ENCODE peak calls at places on chromosomes 3 and 15, in seven cellular contexts. One of them, this sample, is unnamed.

GRCh38 chr3:49276475-49277356 is at the start of gene C3orf62:
- DNase-seq in B cell: peak; percentile 72
- DNase-seq in renal cortical epithelial cell: peak; percentile 56
- DNase-seq in HT1080: no peak
- DNase-seq in activated T-cell treated with anti-CD3 and anti-CD28 coated beads, Interleukin-2, amount 50 U/mL, for 24 hours: peak; percentile 86
- DNase-seq in small intestine: peak; percentile 79
- DNase-seq in HEK293T: no peak
- DNase-seq in this sample: no peak

GRCh38 chr15:25683911-25684310 is 179.2 kb downstream of the ATP10A start:
- DNase-seq in B cell: no peak
- DNase-seq in renal cortical epithelial cell: no peak
- DNase-seq in HT1080: no peak
- DNase-seq in activated T-cell treated with anti-CD3 and anti-CD28 coated beads, Interleukin-2, amount 50 U/mL, for 24 hours: no peak
- DNase-seq in small intestine: no peak
- DNase-seq in HEK293T: no peak
- DNase-seq in this sample: no peak

GRCh38 chr3:13601692-13602080 is 52.8 kb downstream of the FBLN2 start:
- DNase-seq in B cell: no peak
- DNase-seq in renal cortical epithelial cell: no peak
- DNase-seq in HT1080: no peak
- DNase-seq in activated T-cell treated with anti-CD3 and anti-CD28 coated beads, Interleukin-2, amount 50 U/mL, for 24 hours: no peak
- DNase-seq in small intestine: no peak
- DNase-seq in HEK293T: no peak
- DNase-seq in this sample: no peak

GRCh38 chr3:75906555-75907112 is 121.3 kb upstream of the ZNF717 start:
- DNase-seq in B cell: no peak
- DNase-seq in renal cortical epithelial cell: no peak
- DNase-seq in HT1080: peak; percentile 31
- DNase-seq in activated T-cell treated with anti-CD3 and anti-CD28 coated beads, Interleukin-2, amount 50 U/mL, for 24 hours: no peak
- DNase-seq in small intestine: no peak
- DNase-seq in HEK293T: peak; percentile 51
- DNase-seq in this sample: no peak

GRCh38 chr15:61702224-61703120 is 357.8 kb downstream of the VPS13C start:
- DNase-seq in B cell: no peak
- DNase-seq in renal cortical epithelial cell: no peak
- DNase-seq in HT1080: no peak
- DNase-seq in activated T-cell treated with anti-CD3 and anti-CD28 coated beads, Interleukin-2, amount 50 U/mL, for 24 hours: no peak
- DNase-seq in small intestine: no peak
- DNase-seq in HEK293T: no peak
- DNase-seq in this sample: no peak

GRCh38 chr3:126692858-126693257 is 11.2 kb upstream of the CHCHD6 start:
- DNase-seq in B cell: no peak
- DNase-seq in renal cortical epithelial cell: no peak
- DNase-seq in HT1080: no peak
- DNase-seq in activated T-cell treated with anti-CD3 and anti-CD28 coated beads, Interleukin-2, amount 50 U/mL, for 24 hours: no peak
- DNase-seq in small intestine: no peak
- DNase-seq in HEK293T: no peak
- DNase-seq in this sample: no peak

GRCh38 chr15:25134546-25134945 is 179.8 kb downstream of the SNRPN start:
- DNase-seq in B cell: no peak
- DNase-seq in renal cortical epithelial cell: no peak
- DNase-seq in HT1080: no peak
- DNase-seq in activated T-cell treated with anti-CD3 and anti-CD28 coated beads, Interleukin-2, amount 50 U/mL, for 24 hours: no peak
- DNase-seq in small intestine: no peak
- DNase-seq in HEK293T: no peak
- DNase-seq in this sample: no peak

GRCh38 chr3:132997404-132997803 is 40.8 kb upstream of the TMEM108 start:
- DNase-seq in B cell: no peak
- DNase-seq in renal cortical epithelial cell: no peak
- DNase-seq in HT1080: no peak
- DNase-seq in activated T-cell treated with anti-CD3 and anti-CD28 coated beads, Interleukin-2, amount 50 U/mL, for 24 hours: no peak
- DNase-seq in small intestine: no peak
- DNase-seq in HEK293T: no peak
- DNase-seq in this sample: peak; percentile 10

GRCh38 chr3:37997321-37997720 is 6.7 kb downstream of the VILL start:
- DNase-seq in B cell: no peak
- DNase-seq in renal cortical epithelial cell: no peak
- DNase-seq in HT1080: no peak
- DNase-seq in activated T-cell treated with anti-CD3 and anti-CD28 coated beads, Interleukin-2, amount 50 U/mL, for 24 hours: no peak
- DNase-seq in small intestine: no peak
- DNase-seq in HEK293T: no peak
- DNase-seq in this sample: no peak

GRCh38 chr3:16511561-16512434 is 1.7 kb downstream of the RFTN1 start:
- DNase-seq in B cell: peak; percentile 89
- DNase-seq in renal cortical epithelial cell: peak; percentile 52
- DNase-seq in HT1080: peak; percentile 85
- DNase-seq in activated T-cell treated with anti-CD3 and anti-CD28 coated beads, Interleukin-2, amount 50 U/mL, for 24 hours: peak; percentile 77
- DNase-seq in small intestine: peak; percentile 51
- DNase-seq in HEK293T: no peak
- DNase-seq in this sample: no peak

GRCh38 chr3:13934315-13934714 is 54.4 kb upstream of the WNT7A start:
- DNase-seq in B cell: no peak
- DNase-seq in renal cortical epithelial cell: no peak
- DNase-seq in HT1080: no peak
- DNase-seq in activated T-cell treated with anti-CD3 and anti-CD28 coated beads, Interleukin-2, amount 50 U/mL, for 24 hours: no peak
- DNase-seq in small intestine: no peak
- DNase-seq in HEK293T: no peak
- DNase-seq in this sample: no peak

GRCh38 chr3:138434276-138434874 is at the start of gene ESYT3:
- DNase-seq in B cell: peak; percentile 4
- DNase-seq in renal cortical epithelial cell: peak; percentile 62
- DNase-seq in HT1080: no peak
- DNase-seq in activated T-cell treated with anti-CD3 and anti-CD28 coated beads, Interleukin-2, amount 50 U/mL, for 24 hours: peak; percentile 77
- DNase-seq in small intestine: peak; percentile 83
- DNase-seq in HEK293T: no peak
- DNase-seq in this sample: peak; percentile 27

GRCh38 chr3:17431004-17431403 is 311.4 kb downstream of the TBC1D5 start:
- DNase-seq in B cell: peak; percentile 14
- DNase-seq in renal cortical epithelial cell: peak; percentile 66
- DNase-seq in HT1080: peak; percentile 28
- DNase-seq in activated T-cell treated with anti-CD3 and anti-CD28 coated beads, Interleukin-2, amount 50 U/mL, for 24 hours: no peak
- DNase-seq in small intestine: peak; percentile 41
- DNase-seq in HEK293T: peak; percentile 12
- DNase-seq in this sample: no peak

GRCh38 chr3:60917136-60917535 is 334.1 kb downstream of the FHIT start:
- DNase-seq in B cell: no peak
- DNase-seq in renal cortical epithelial cell: no peak
- DNase-seq in HT1080: no peak
- DNase-seq in activated T-cell treated with anti-CD3 and anti-CD28 coated beads, Interleukin-2, amount 50 U/mL, for 24 hours: no peak
- DNase-seq in small intestine: peak; percentile 3
- DNase-seq in HEK293T: no peak
- DNase-seq in this sample: no peak

GRCh38 chr15:98787190-98787589 is 138.9 kb downstream of the IGF1R start:
- DNase-seq in B cell: no peak
- DNase-seq in renal cortical epithelial cell: peak; percentile 76
- DNase-seq in HT1080: no peak
- DNase-seq in activated T-cell treated with anti-CD3 and anti-CD28 coated beads, Interleukin-2, amount 50 U/mL, for 24 hours: no peak
- DNase-seq in small intestine: no peak
- DNase-seq in HEK293T: no peak
- DNase-seq in this sample: no peak

GRCh38 chr3:150372320-150373118 is 35.6 kb upstream of the TSC22D2 start:
- DNase-seq in B cell: peak; percentile 23
- DNase-seq in renal cortical epithelial cell: no peak
- DNase-seq in HT1080: peak; percentile 68
- DNase-seq in activated T-cell treated with anti-CD3 and anti-CD28 coated beads, Interleukin-2, amount 50 U/mL, for 24 hours: no peak
- DNase-seq in small intestine: no peak
- DNase-seq in HEK293T: peak; percentile 22
- DNase-seq in this sample: no peak